ENCODE peak calls at places on chromosomes 1 and 21, in eight cellular contexts. One of them, this sample, is unnamed.

GRCh38 chr1:200198247-200198646 is 170.7 kb downstream of the NR5A2 start:
- DNase-seq in HFFc6: no peak
- DNase-seq in left lung: no peak
- DNase-seq in breast epithelium: no peak
- DNase-seq in neural progenitor cell: no peak
- DNase-seq in fibroblast of lung: no peak
- DNase-seq in RWPE1: no peak
- DNase-seq in ovary: no peak
- DNase-seq in this sample: no peak

GRCh38 chr1:42747125-42747524 is 7.1 kb upstream of the CLDN19 start:
- DNase-seq in fibroblast of lung: peak
- DNase-seq in left lung: no peak
- DNase-seq in RWPE1: no peak
- DNase-seq in breast epithelium: no peak
- DNase-seq in ovary: peak
- DNase-seq in HFFc6: no peak
- DNase-seq in neural progenitor cell: peak
- DNase-seq in this sample: peak

GRCh38 chr1:2086446-2087082 is 36.4 kb downstream of the PRKCZ start:
- DNase-seq in breast epithelium: no peak
- DNase-seq in left lung: peak
- DNase-seq in ovary: no peak
- DNase-seq in HFFc6: no peak
- DNase-seq in fibroblast of lung: no peak
- DNase-seq in RWPE1: no peak
- DNase-seq in neural progenitor cell: no peak
- DNase-seq in this sample: no peak

GRCh38 chr1:85278853-85279314 is 2.5 kb upstream of the BCL10 start:
- DNase-seq in HFFc6: peak
- DNase-seq in left lung: no peak
- DNase-seq in RWPE1: peak
- DNase-seq in neural progenitor cell: no peak
- DNase-seq in breast epithelium: no peak
- DNase-seq in ovary: no peak
- DNase-seq in fibroblast of lung: peak
- DNase-seq in this sample: no peak

GRCh38 chr1:168273575-168273974 is 7.1 kb upstream of the TBX19 start:
- DNase-seq in RWPE1: no peak
- DNase-seq in ovary: no peak
- DNase-seq in breast epithelium: no peak
- DNase-seq in HFFc6: no peak
- DNase-seq in fibroblast of lung: no peak
- DNase-seq in left lung: no peak
- DNase-seq in neural progenitor cell: no peak
- DNase-seq in this sample: no peak

GRCh38 chr1:25068829-25069228 is 138.8 kb upstream of the RUNX3 start:
- DNase-seq in fibroblast of lung: no peak
- DNase-seq in HFFc6: no peak
- DNase-seq in RWPE1: no peak
- DNase-seq in left lung: no peak
- DNase-seq in neural progenitor cell: no peak
- DNase-seq in ovary: no peak
- DNase-seq in breast epithelium: no peak
- DNase-seq in this sample: no peak

GRCh38 chr1:158021721-158022120 is 28.3 kb downstream of the KIRREL1 start:
- DNase-seq in neural progenitor cell: no peak
- DNase-seq in fibroblast of lung: no peak
- DNase-seq in ovary: no peak
- DNase-seq in RWPE1: no peak
- DNase-seq in HFFc6: no peak
- DNase-seq in breast epithelium: no peak
- DNase-seq in left lung: no peak
- DNase-seq in this sample: no peak

GRCh38 chr1:177505905-177506590 is 335.3 kb downstream of the BRINP2 start:
- DNase-seq in left lung: no peak
- DNase-seq in ovary: no peak
- DNase-seq in neural progenitor cell: no peak
- DNase-seq in RWPE1: peak
- DNase-seq in HFFc6: no peak
- DNase-seq in breast epithelium: no peak
- DNase-seq in fibroblast of lung: peak
- DNase-seq in this sample: no peak

GRCh38 chr1:170662561-170662971 is 1.4 kb upstream of the PRRX1 start:
- DNase-seq in breast epithelium: no peak
- DNase-seq in HFFc6: no peak
- DNase-seq in RWPE1: no peak
- DNase-seq in left lung: no peak
- DNase-seq in ovary: no peak
- DNase-seq in fibroblast of lung: no peak
- DNase-seq in neural progenitor cell: no peak
- DNase-seq in this sample: no peak

GRCh38 chr1:215617979-215618378 is 50.9 kb downstream of the KCTD3 start:
- DNase-seq in neural progenitor cell: no peak
- DNase-seq in left lung: no peak
- DNase-seq in ovary: no peak
- DNase-seq in HFFc6: no peak
- DNase-seq in fibroblast of lung: no peak
- DNase-seq in RWPE1: no peak
- DNase-seq in breast epithelium: no peak
- DNase-seq in this sample: no peak

GRCh38 chr1:114353233-114353632 is 157.8 kb downstream of the TRIM33 start:
- DNase-seq in fibroblast of lung: peak
- DNase-seq in ovary: peak
- DNase-seq in HFFc6: peak
- DNase-seq in RWPE1: no peak
- DNase-seq in breast epithelium: peak
- DNase-seq in neural progenitor cell: no peak
- DNase-seq in left lung: no peak
- DNase-seq in this sample: no peak

GRCh38 chr1:2981388-2981787 is 39.9 kb upstream of the ACTRT2 start:
- DNase-seq in fibroblast of lung: no peak
- DNase-seq in breast epithelium: no peak
- DNase-seq in HFFc6: no peak
- DNase-seq in ovary: no peak
- DNase-seq in RWPE1: no peak
- DNase-seq in left lung: no peak
- DNase-seq in neural progenitor cell: no peak
- DNase-seq in this sample: no peak

GRCh38 chr1:145696630-145696960 is 10.6 kb downstream of the PDZK1 start:
- DNase-seq in HFFc6: no peak
- DNase-seq in fibroblast of lung: no peak
- DNase-seq in left lung: no peak
- DNase-seq in neural progenitor cell: no peak
- DNase-seq in breast epithelium: no peak
- DNase-seq in RWPE1: no peak
- DNase-seq in ovary: no peak
- DNase-seq in this sample: no peak

GRCh38 chr1:26733982-26734381 is 38.2 kb downstream of the ARID1A start:
- DNase-seq in breast epithelium: no peak
- DNase-seq in HFFc6: peak
- DNase-seq in fibroblast of lung: peak
- DNase-seq in left lung: no peak
- DNase-seq in RWPE1: peak
- DNase-seq in ovary: no peak
- DNase-seq in neural progenitor cell: no peak
- DNase-seq in this sample: no peak

GRCh38 chr1:46767649-46768282 is 31.1 kb upstream of the CYP4B1 start:
- DNase-seq in breast epithelium: no peak
- DNase-seq in HFFc6: no peak
- DNase-seq in left lung: no peak
- DNase-seq in neural progenitor cell: no peak
- DNase-seq in fibroblast of lung: no peak
- DNase-seq in RWPE1: no peak
- DNase-seq in ovary: no peak
- DNase-seq in this sample: no peak

GRCh38 chr1:236502972-236503639 is 20.7 kb upstream of the LGALS8 start:
- DNase-seq in RWPE1: peak
- DNase-seq in neural progenitor cell: peak
- DNase-seq in ovary: no peak
- DNase-seq in HFFc6: peak
- DNase-seq in left lung: no peak
- DNase-seq in breast epithelium: peak
- DNase-seq in fibroblast of lung: peak
- DNase-seq in this sample: peak

DNA sequence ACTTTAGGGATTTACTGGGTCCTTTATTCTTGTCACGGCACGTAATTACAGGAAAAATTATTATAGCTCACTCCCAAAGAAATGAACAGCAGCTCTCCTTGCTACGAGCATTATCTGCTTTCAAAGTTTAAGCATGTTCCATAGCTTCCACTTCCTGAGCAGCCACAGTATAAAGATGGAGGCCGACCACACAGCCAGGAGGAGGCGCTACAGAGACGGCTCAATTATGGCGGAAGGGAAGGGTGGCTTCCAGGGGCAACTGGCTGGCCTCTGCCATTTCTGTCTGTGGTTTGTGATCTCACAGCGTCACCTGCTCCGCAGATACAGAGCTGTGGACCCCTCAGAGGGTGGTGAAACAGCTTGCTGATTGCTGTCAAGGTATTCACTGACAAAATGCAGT is 212.3 kb upstream of the GREM2 start:
- DNase-seq in ovary: no peak
- DNase-seq in RWPE1: no peak
- DNase-seq in fibroblast of lung: no peak
- DNase-seq in neural progenitor cell: no peak
- DNase-seq in breast epithelium: no peak
- DNase-seq in HFFc6: no peak
- DNase-seq in left lung: no peak
- DNase-seq in this sample: no peak
- TF ChIP-seq CTCF in ovary: no peak
- TF ChIP-seq CTCF in RWPE1: no peak
- TF ChIP-seq CTCF in fibroblast of lung: no peak
- TF ChIP-seq CTCF in neural progenitor cell: peak
- TF ChIP-seq CTCF in breast epithelium: no peak
- TF ChIP-seq CTCF in HFFc6: peak
- TF ChIP-seq CTCF in left lung: no peak
- TF ChIP-seq CTCF in this sample: no peak

GRCh38 chr1:222652676-222653075 is 34.8 kb downstream of the MIA3 start:
- DNase-seq in breast epithelium: no peak
- DNase-seq in ovary: no peak
- DNase-seq in RWPE1: no peak
- DNase-seq in neural progenitor cell: no peak
- DNase-seq in HFFc6: no peak
- DNase-seq in left lung: no peak
- DNase-seq in fibroblast of lung: no peak
- DNase-seq in this sample: no peak

GRCh38 chr1:222657899-222658298 is 40.0 kb downstream of the MIA3 start:
- DNase-seq in fibroblast of lung: no peak
- DNase-seq in RWPE1: no peak
- DNase-seq in breast epithelium: no peak
- DNase-seq in ovary: no peak
- DNase-seq in left lung: no peak
- DNase-seq in neural progenitor cell: no peak
- DNase-seq in HFFc6: no peak
- DNase-seq in this sample: no peak

GRCh38 chr1:222653178-222653827 is 35.4 kb downstream of the MIA3 start:
- DNase-seq in left lung: no peak
- DNase-seq in breast epithelium: no peak
- DNase-seq in RWPE1: no peak
- DNase-seq in neural progenitor cell: no peak
- DNase-seq in HFFc6: no peak
- DNase-seq in fibroblast of lung: no peak
- DNase-seq in ovary: no peak
- DNase-seq in this sample: no peak

GRCh38 chr1:222654849-222655248 is 37.0 kb downstream of the MIA3 start:
- DNase-seq in RWPE1: no peak
- DNase-seq in HFFc6: no peak
- DNase-seq in breast epithelium: no peak
- DNase-seq in left lung: no peak
- DNase-seq in fibroblast of lung: no peak
- DNase-seq in ovary: no peak
- DNase-seq in neural progenitor cell: no peak
- DNase-seq in this sample: no peak
- TF ChIP-seq CTCF in RWPE1: no peak
- TF ChIP-seq CTCF in HFFc6: no peak
- TF ChIP-seq CTCF in breast epithelium: no peak
- TF ChIP-seq CTCF in left lung: no peak
- TF ChIP-seq CTCF in fibroblast of lung: no peak
- TF ChIP-seq CTCF in ovary: no peak
- TF ChIP-seq CTCF in neural progenitor cell: no peak
- TF ChIP-seq CTCF in this sample: no peak

GRCh38 chr21:45354970-45355369 is 50.0 kb upstream of the COL18A1 start:
- DNase-seq in left lung: no peak
- DNase-seq in neural progenitor cell: no peak
- DNase-seq in fibroblast of lung: peak
- DNase-seq in RWPE1: no peak
- DNase-seq in ovary: no peak
- DNase-seq in breast epithelium: no peak
- DNase-seq in HFFc6: no peak
- DNase-seq in this sample: no peak

GRCh38 chr21:45357436-45358260 is 47.3 kb upstream of the COL18A1 start:
- DNase-seq in neural progenitor cell: peak
- DNase-seq in RWPE1: no peak
- DNase-seq in left lung: peak
- DNase-seq in fibroblast of lung: peak
- DNase-seq in HFFc6: no peak
- DNase-seq in breast epithelium: no peak
- DNase-seq in ovary: peak
- DNase-seq in this sample: no peak

GRCh38 chr21:45356653-45357435 is 48.1 kb upstream of the COL18A1 start:
- DNase-seq in left lung: no peak
- DNase-seq in neural progenitor cell: peak
- DNase-seq in HFFc6: no peak
- DNase-seq in fibroblast of lung: no peak
- DNase-seq in breast epithelium: no peak
- DNase-seq in ovary: no peak
- DNase-seq in RWPE1: no peak
- DNase-seq in this sample: no peak

GRCh38 chr21:45355573-45355972 is 49.4 kb upstream of the COL18A1 start:
- DNase-seq in fibroblast of lung: no peak
- DNase-seq in breast epithelium: no peak
- DNase-seq in RWPE1: no peak
- DNase-seq in left lung: no peak
- DNase-seq in HFFc6: no peak
- DNase-seq in neural progenitor cell: no peak
- DNase-seq in ovary: no peak
- DNase-seq in this sample: no peak

GRCh38 chr21:45356251-45356650 is 48.7 kb upstream of the COL18A1 start:
- DNase-seq in RWPE1: no peak
- DNase-seq in fibroblast of lung: no peak
- DNase-seq in neural progenitor cell: no peak
- DNase-seq in ovary: no peak
- DNase-seq in HFFc6: no peak
- DNase-seq in breast epithelium: no peak
- DNase-seq in left lung: peak
- DNase-seq in this sample: no peak
- TF ChIP-seq CTCF in RWPE1: no peak
- TF ChIP-seq CTCF in fibroblast of lung: no peak
- TF ChIP-seq CTCF in neural progenitor cell: peak
- TF ChIP-seq CTCF in ovary: no peak
- TF ChIP-seq CTCF in HFFc6: no peak
- TF ChIP-seq CTCF in breast epithelium: no peak
- TF ChIP-seq CTCF in left lung: no peak
- TF ChIP-seq CTCF in this sample: no peak

DNA sequence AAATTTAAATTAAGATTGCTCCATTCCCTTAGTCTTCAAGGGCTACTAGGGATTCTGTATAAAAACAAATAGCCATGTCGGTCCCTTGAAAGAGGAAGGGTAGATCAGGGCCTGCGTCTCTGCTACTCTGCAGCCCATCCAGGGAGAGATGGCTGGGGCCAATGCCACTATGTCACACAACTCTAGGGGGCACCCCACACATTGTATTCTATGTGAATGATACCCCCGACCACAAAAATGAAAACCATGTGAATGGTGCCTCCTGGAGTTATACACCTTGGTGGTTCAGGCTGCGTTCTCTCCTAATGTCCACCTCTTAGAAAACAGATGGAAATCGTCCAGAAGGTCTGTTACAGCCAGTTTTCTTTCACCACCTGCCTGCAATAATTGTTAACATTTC is 18.0 kb downstream of the PIK3C2B start:
- DNase-seq in HFFc6: no peak
- DNase-seq in breast epithelium: no peak
- DNase-seq in RWPE1: no peak
- DNase-seq in ovary: no peak
- DNase-seq in fibroblast of lung: no peak
- DNase-seq in neural progenitor cell: no peak
- DNase-seq in left lung: no peak
- DNase-seq in this sample: no peak
- TF ChIP-seq CTCF in HFFc6: peak
- TF ChIP-seq CTCF in breast epithelium: no peak
- TF ChIP-seq CTCF in RWPE1: no peak
- TF ChIP-seq CTCF in ovary: no peak
- TF ChIP-seq CTCF in fibroblast of lung: no peak
- TF ChIP-seq CTCF in neural progenitor cell: peak
- TF ChIP-seq CTCF in left lung: no peak
- TF ChIP-seq CTCF in this sample: no peak

This sample was measured in nephron progenitor cell.